ENCODE peak calls at places on chromosomes 2 and 18, in four cellular contexts. I is cardiac muscle cell; X is stimulated activated CD4-positive, alpha-beta T cell treated with anti-CD3 and anti-CD28 coated beads, Interleukin-1b, Interleukin-23, amount 100 ng/mL, for 1 hour; B is amniotic stem cell. J is an unnamed sample.

GRCh38 chr2:152298754-152299153 is 36.2 kb upstream of the FMNL2 start:
- DNase-seq in I (peak; percentile 40), X (no peak), B (no peak), J (no peak)

GRCh38 chr18:30999186-30999585 is 43.4 kb downstream of the DSC3 start:
- DNase-seq in I (peak; percentile 3), X (no peak), B (no peak), J (no peak)

GRCh38 chr2:97712693-97713295 is 582 bp upstream of the ZAP70 start:
- DNase-seq in I (no peak), X (no peak), B (no peak), J (no peak)

GRCh38 chr2:68466361-68466777 is 725 bp downstream of the FBXO48 start:
- DNase-seq in I (peak; percentile 71), X (peak; percentile 28), B (no peak), J (no peak)

GRCh38 chr18:55494899-55495298 is 93.1 kb downstream of the TCF4 start:
- DNase-seq in I (no peak), X (no peak), B (no peak), J (no peak)

GRCh38 chr2:118061135-118061955 is 26.9 kb upstream of the INSIG2 start:
- DNase-seq in I (peak; percentile 88), X (no peak), B (no peak), J (no peak)

GRCh38 chr2:71563872-71564271 is 110.5 kb downstream of the DYSF start:
- DNase-seq in I (no peak), X (no peak), B (no peak), J (no peak)

GRCh38 chr18:38241736-38242135 is 676.1 kb upstream of the CELF4 start:
- DNase-seq in I (no peak), X (no peak), B (no peak), J (no peak)

GRCh38 chr2:88656690-88657089 is 29.4 kb upstream of the EIF2AK3 start:
- DNase-seq in I (peak; percentile 54), X (no peak), B (no peak), J (no peak)

GRCh38 chr2:216636570-216637450 is 3.6 kb downstream of the IGFBP2 start:
- DNase-seq in I (peak; percentile 15), X (no peak), B (peak; percentile 48), J (no peak)

GRCh38 chr18:52992041-52992440 is 652.0 kb downstream of the DCC start:
- DNase-seq in I (no peak), X (no peak), B (no peak), J (no peak)

GRCh38 chr2:154974041-154974440 is 275.5 kb downstream of the KCNJ3 start:
- DNase-seq in I (no peak), X (no peak), B (no peak), J (no peak)

GRCh38 chr18:62457830-62458229 is 65.0 kb upstream of the ZCCHC2 start:
- DNase-seq in I (no peak), X (no peak), B (no peak), J (no peak)

GRCh38 chr2:86397989-86398388 is 43.2 kb upstream of the KDM3A start:
- DNase-seq in I (no peak), X (no peak), B (no peak), J (no peak)

GRCh38 chr2:73291461-73292315 is 1.7 kb downstream of the EGR4 start:
- DNase-seq in I (no peak), X (no peak), B (no peak), J (no peak)

GRCh38 chr18:28204154-28204553 is 27.2 kb upstream of the CDH2 start:
- DNase-seq in I (peak; percentile 93), X (no peak), B (peak; percentile 22), J (peak; percentile 63)

GRCh38 chr2:219612605-219613286 is 14.7 kb upstream of the SLC4A3 start:
- DNase-seq in I (no peak), X (no peak), B (no peak), J (no peak)

GRCh38 chr2:119721462-119721861 is 38.3 kb upstream of the PTPN4 start:
- DNase-seq in I (no peak), X (no peak), B (no peak), J (no peak)

GRCh38 chr2:230564805-230565779 is 147.6 kb upstream of the CAB39 start:
- DNase-seq in I (peak; percentile 61), X (no peak), B (no peak), J (peak; percentile 5)

GRCh38 chr2:233288663-233289062 is 19.0 kb upstream of the SAG start:
- DNase-seq in I (no peak), X (no peak), B (no peak), J (no peak)

GRCh38 chr18:74906189-74906588 is 302.8 kb downstream of the PTGR3 start:
- DNase-seq in I (no peak), X (no peak), B (no peak), J (no peak)

GRCh38 chr2:175601969-175602368 is 400.1 kb downstream of the LNPK start:
- DNase-seq in I (no peak), X (no peak), B (no peak), J (no peak)

GRCh38 chr2:232520088-232520487 is at the start of gene PRSS56:
- DNase-seq in I (no peak), X (no peak), B (no peak), J (no peak)

GRCh38 chr18:55090566-55091187 is 131.4 kb upstream of the CCDC68 start:
- DNase-seq in I (no peak), X (no peak), B (no peak), J (no peak)

GRCh38 chr2:75130171-75130570 is 69.1 kb downstream of the TACR1 start:
- DNase-seq in I (no peak), X (no peak), B (no peak), J (no peak)

GRCh38 chr2:44778221-44778654 is 163.3 kb upstream of the SIX3 start:
- DNase-seq in I (peak; percentile 30), X (no peak), B (no peak), J (no peak)

GRCh38 chr2:65671670-65672069 is 239.3 kb upstream of the SPRED2 start:
- DNase-seq in I (no peak), X (no peak), B (no peak), J (no peak)

GRCh38 chr2:72579595-72580180 is 246.1 kb downstream of the EXOC6B start:
- DNase-seq in I (peak; percentile 78), X (no peak), B (peak; percentile 37), J (no peak)

GRCh38 chr2:235106874-235107639 is 155.2 kb downstream of the SH3BP4 start:
- DNase-seq in I (peak; percentile 81), X (no peak), B (peak; percentile 53), J (no peak)

J was measured in AG04449.